ENCODE peak calls at places on chromosomes 16 and 17, in six cellular contexts. Y is posterior cingulate gyrus, R is body of pancreas, N is GM04504, A is right atrium auricular region, G is lower lobe of right lung. E is an unnamed sample.

GRCh38 chr17:30236807-30237206 is 1.3 kb upstream of the SLC6A4 start:
- DNase-seq in N (no peak), R (peak), A (peak), Y (peak), G (peak), E (peak)

GRCh38 chr16:28820016-28820415 is 2.8 kb upstream of the ATXN2L start:
- DNase-seq in A (no peak), Y (peak), R (no peak), G (no peak), N (no peak), E (no peak)

GRCh38 chr16:72769876-72770275 is 278.1 kb downstream of the ZFHX3 start:
- DNase-seq in R (no peak), A (no peak), N (no peak), G (no peak), Y (no peak), E (no peak)

GRCh38 chr16:884232-884631 is 83.7 kb upstream of the GNG13 start:
- DNase-seq in N (no peak), Y (no peak), R (no peak), G (no peak), A (no peak), E (no peak)

GRCh38 chr16:29663829-29664132 is 734 bp downstream of the SPN start:
- DNase-seq in R (no peak), G (no peak), Y (no peak), N (no peak), A (no peak), E (no peak)

GRCh38 chr17:40191237-40192208 is 14.3 kb downstream of the RAPGEFL1 start:
- DNase-seq in Y (peak), R (peak), G (peak), A (peak), N (peak), E (peak)

GRCh38 chr16:89811321-89811720 is 5.1 kb downstream of the FANCA start:
- DNase-seq in N (no peak), R (no peak), A (no peak), Y (no peak), G (no peak), E (no peak)

GRCh38 chr17:76080207-76080933 is 1.4 kb downstream of the ZACN start:
- DNase-seq in A (no peak), N (no peak), G (no peak), Y (peak), R (no peak), E (peak)

GRCh38 chr17:50627782-50628601 is 6.7 kb upstream of the ABCC3 start:
- DNase-seq in Y (no peak), A (no peak), R (no peak), G (no peak), N (no peak), E (peak)

GRCh38 chr17:954431-955164 is 25.0 kb downstream of the NXN start:
- DNase-seq in G (peak), R (no peak), A (no peak), Y (peak), N (no peak), E (peak)

GRCh38 chr16:90035902-90036301 is 16.6 kb upstream of the DBNDD1 start:
- DNase-seq in G (no peak), N (no peak), Y (peak), R (no peak), A (no peak), E (no peak)

GRCh38 chr16:24969071-24969470 is 46.1 kb downstream of the ARHGAP17 start:
- DNase-seq in Y (no peak), G (no peak), A (no peak), N (no peak), R (no peak), E (no peak)

GRCh38 chr17:78822552-78822951 is 18.1 kb downstream of the USP36 start:
- DNase-seq in N (peak), G (peak), Y (peak), A (no peak), R (no peak), E (no peak)

GRCh38 chr17:41518031-41518430 is 659 bp downstream of the KRT15 start:
- DNase-seq in A (no peak), Y (no peak), N (no peak), R (no peak), G (no peak), E (no peak)

GRCh38 chr17:13806023-13806553 is 204.4 kb upstream of the HS3ST3A1 start:
- DNase-seq in G (no peak), R (no peak), Y (no peak), A (no peak), N (no peak), E (no peak)

GRCh38 chr16:31148281-31148728 is 1.6 kb downstream of the PRSS36 start:
- DNase-seq in Y (no peak), A (no peak), N (no peak), G (peak), R (peak), E (no peak)

GRCh38 chr17:39107973-39108372 is 43.5 kb downstream of the PLXDC1 start:
- DNase-seq in A (no peak), N (no peak), G (no peak), Y (no peak), R (no peak), E (no peak)

GRCh38 chr16:4933433-4933832 is 3.5 kb downstream of the PPL start:
- DNase-seq in R (no peak), Y (no peak), N (no peak), G (no peak), A (no peak), E (no peak)

GRCh38 chr17:75240394-75241142 is 20.8 kb downstream of the GGA3 start:
- DNase-seq in N (no peak), Y (peak), A (no peak), R (no peak), G (no peak), E (peak)

GRCh38 chr17:80830020-80830780 is 161.4 kb upstream of the CHMP6 start:
- DNase-seq in N (no peak), A (no peak), G (no peak), R (no peak), Y (peak), E (peak)

GRCh38 chr16:53892155-53892554 is 188.2 kb downstream of the FTO start:
- DNase-seq in Y (no peak), R (peak), A (no peak), N (peak), G (no peak), E (no peak)

E was measured in kidney.